ENCODE peak calls at places on chromosomes 6 and 20, in four cellular contexts. D is cardiac muscle cell, N is GM23248, H is Panc1. Q is an unnamed sample. For H3K4me1, the result is how much of the 10 kb centered on the place peaks cover.

GRCh38 chr6:52491203-52492069 is 71.3 kb downstream of the EFHC1 start:
- DNase-seq in H (no peak), N (peak), D (no peak), Q (no peak)

GRCh38 chr6:11604215-11604614 is 66.7 kb downstream of the TMEM170B start:
- DNase-seq in D (no peak), H (no peak), N (no peak), Q (no peak)

GRCh38 chr6:136306466-136306865 is 16.8 kb upstream of the BCLAF1 start:
- DNase-seq in H (no peak), D (no peak), N (no peak), Q (no peak)

GRCh38 chr6:80523531-80523970 is 417.1 kb downstream of the BCKDHB start:
- DNase-seq in D (peak), N (peak), H (no peak), Q (peak)

GRCh38 chr20:41697861-41698559 is 79.8 kb upstream of the CHD6 start:
- DNase-seq in H (peak), N (peak), D (peak), Q (no peak)

GRCh38 chr6:3884007-3884745 is 35.0 kb downstream of the FAM50B start:
- DNase-seq in N (peak), H (no peak), D (no peak), Q (no peak)

GRCh38 chr6:9140181-9140580 is 704.8 kb upstream of the SLC35B3 start:
- DNase-seq in H (peak), D (no peak), N (peak), Q (no peak)

GRCh38 chr20:58932170-58932569 is 48.9 kb upstream of the NELFCD start:
- DNase-seq in D (no peak), N (no peak), H (no peak), Q (no peak)

GRCh38 chr6:1316482-1317220 is 4.8 kb downstream of the FOXQ1 start:
- DNase-seq in D (peak), N (peak), H (no peak), Q (no peak)

GRCh38 chr6:128305228-128305627 is 215.2 kb downstream of the PTPRK start:
- DNase-seq in N (no peak), D (no peak), H (no peak), Q (no peak)

GRCh38 chr6:142846459-142846831 is 98.5 kb downstream of the HIVEP2 start:
- DNase-seq in H (no peak), N (peak), D (no peak), Q (no peak)

GRCh38 chr6:27251672-27252251 is 4.3 kb downstream of the PRSS16 start:
- DNase-seq in D (peak), H (no peak), N (peak), Q (peak)

DNA sequence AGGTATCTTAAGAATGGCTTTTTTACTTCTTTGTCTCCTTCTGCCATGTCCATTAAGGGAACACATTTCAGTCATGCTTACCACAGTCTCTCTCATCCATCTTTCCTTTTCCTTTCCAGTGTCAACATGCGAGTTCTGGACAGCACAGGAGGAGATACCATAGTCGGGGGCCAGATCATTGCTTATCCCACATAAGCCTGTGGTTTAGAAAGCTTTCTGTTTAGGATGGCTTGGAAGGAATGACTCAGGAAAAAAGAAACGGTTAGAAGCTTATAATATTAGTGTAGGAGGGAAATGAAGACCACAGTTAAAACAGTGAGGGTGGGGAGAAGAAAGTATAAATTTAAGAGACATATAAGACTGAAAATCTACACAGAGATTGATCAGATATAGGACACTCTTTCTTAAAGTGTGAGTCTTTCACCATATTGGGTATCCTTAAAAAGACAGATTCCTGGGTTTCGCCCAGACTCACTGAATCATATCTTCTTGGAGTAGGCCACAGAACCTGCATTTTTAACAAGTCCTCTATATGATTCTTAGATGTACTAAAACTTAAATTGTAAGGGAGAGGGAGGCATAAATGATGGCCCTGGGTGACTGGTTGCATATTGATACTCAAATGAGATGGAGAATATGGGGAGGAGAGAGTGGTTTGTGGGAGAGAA is 36.1 kb downstream of the DSE start:
- DNase-seq in D (no peak), N (peak), H (no peak), Q (no peak)
- H3K27ac ChIP-seq in D (no peak), N (peak), H (no peak), Q (no peak)

GRCh38 chr6:149337330-149337729 is 19.8 kb downstream of the TAB2 start:
- DNase-seq in H (no peak), D (no peak), N (no peak), Q (no peak)
- H3K4me1 ChIP-seq in H (under half), D (half or more), N (half or more), Q (under half)

DNA sequence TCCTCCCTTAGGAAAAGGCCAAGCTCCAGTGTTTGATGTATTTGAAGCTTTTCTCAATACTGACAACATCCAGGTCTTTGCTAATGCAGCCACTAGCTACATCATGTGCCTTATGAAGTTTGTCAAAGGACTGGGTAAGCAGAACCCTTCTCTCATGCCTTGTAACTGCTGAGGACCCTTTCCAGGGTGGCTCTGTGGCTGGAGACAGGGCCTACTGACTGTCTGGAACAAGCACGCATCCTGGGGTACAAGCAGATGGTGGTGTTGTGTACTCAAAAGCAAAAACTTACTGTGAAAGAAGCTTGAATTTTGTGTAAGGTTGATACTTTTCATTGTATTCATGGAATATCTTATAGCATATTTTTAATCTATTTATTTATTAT is 69.0 kb upstream of the SMIM28 start:
- DNase-seq in H (no peak), D (no peak), N (no peak), Q (no peak)
- H3K27ac ChIP-seq in H (no peak), D (no peak), N (no peak), Q (no peak)

GRCh38 chr6:44060622-44061374 is 66.5 kb downstream of the MRPL14 start:
- DNase-seq in H (no peak), N (no peak), D (no peak), Q (no peak)
- H3K4me1 ChIP-seq in H (under half), N (half or more), D (under half), Q (under half)

Q was measured in iPS DF 6.9.